ENCODE peak calls at places on chromosome 10, in eight cellular contexts. Y, W, V, B, K, G, A and S are unnamed samples.

GRCh38 chr10:11793762-11794479 is 29.2 kb upstream of the PROSER2 start:
- DNase-seq in K (peak; percentile 18), W (peak; percentile 89), B (no peak), Y (no peak), G (no peak), V (no peak), A (no peak), S (peak; percentile 83)

GRCh38 chr10:49228677-49229076 is 40.5 kb upstream of the TMEM273 start:
- DNase-seq in G (no peak), V (no peak), B (no peak), W (no peak), A (no peak), K (no peak), Y (no peak), S (no peak)

GRCh38 chr10:121092341-121093099 is 241.4 kb downstream of the WDR11 start:
- DNase-seq in Y (no peak), K (peak; percentile 63), A (no peak), V (no peak), G (no peak), W (no peak), B (no peak), S (no peak)

GRCh38 chr10:35369049-35369760 is 32.9 kb downstream of the CCNY start:
- DNase-seq in G (no peak), B (no peak), A (no peak), V (no peak), K (peak; percentile 72), W (no peak), Y (no peak), S (no peak)

GRCh38 chr10:124742418-124743187 is 1.6 kb downstream of the FAM53B start:
- DNase-seq in A (no peak), G (no peak), W (no peak), V (no peak), Y (peak; percentile 61), K (peak; percentile 57), B (peak; percentile 24), S (peak; percentile 76)

GRCh38 chr10:44517635-44518034 is 132.7 kb upstream of the CXCL12 start:
- DNase-seq in K (no peak), V (no peak), Y (no peak), W (no peak), G (no peak), A (no peak), B (no peak), S (peak; percentile 85)

GRCh38 chr10:72043016-72043834 is 45.1 kb downstream of the SPOCK2 start:
- DNase-seq in B (no peak), W (no peak), Y (no peak), V (no peak), A (no peak), G (no peak), K (no peak), S (no peak)

GRCh38 chr10:124350806-124351205 is 67.9 kb downstream of the OAT start:
- DNase-seq in B (no peak), K (no peak), Y (no peak), A (peak; percentile 8), W (no peak), G (no peak), V (no peak), S (peak; percentile 10)

GRCh38 chr10:122304054-122304579 is 33.0 kb downstream of the BTBD16 start:
- DNase-seq in Y (no peak), G (no peak), K (no peak), B (no peak), A (no peak), V (no peak), W (no peak), S (no peak)

GRCh38 chr10:97434055-97434454 is 8.1 kb downstream of the PGAM1 start:
- DNase-seq in K (no peak), B (no peak), W (no peak), Y (no peak), V (no peak), G (no peak), A (no peak), S (no peak)

GRCh38 chr10:8722835-8723234 is 668.3 kb downstream of the GATA3 start:
- DNase-seq in G (no peak), A (no peak), W (no peak), K (no peak), Y (no peak), V (no peak), B (no peak), S (no peak)

GRCh38 chr10:24706479-24707118 is 17.1 kb downstream of the ARHGAP21 start:
- DNase-seq in V (no peak), K (peak; percentile 67), W (peak; percentile 76), A (no peak), B (no peak), G (no peak), Y (no peak), S (no peak)

GRCh38 chr10:2094171-2094570 is 356.8 kb upstream of the ADARB2 start:
- DNase-seq in W (no peak), V (no peak), K (no peak), G (no peak), B (no peak), Y (no peak), A (no peak), S (no peak)

GRCh38 chr10:78316451-78316931 is 282.8 kb downstream of the RPS24 start:
- DNase-seq in A (no peak), V (no peak), Y (peak; percentile 16), W (no peak), K (no peak), B (no peak), G (no peak), S (peak; percentile 28)
- H3K36me3 ChIP-seq in A (no peaks in the 10 kb centered on the region), V (no peaks in the 10 kb centered on the region), Y (no peaks in the 10 kb centered on the region), W (no peaks in the 10 kb centered on the region), K (no peaks in the 10 kb centered on the region), B (no peaks in the 10 kb centered on the region), G (no peaks in the 10 kb centered on the region), S (no peaks in the 10 kb centered on the region)

DNA sequence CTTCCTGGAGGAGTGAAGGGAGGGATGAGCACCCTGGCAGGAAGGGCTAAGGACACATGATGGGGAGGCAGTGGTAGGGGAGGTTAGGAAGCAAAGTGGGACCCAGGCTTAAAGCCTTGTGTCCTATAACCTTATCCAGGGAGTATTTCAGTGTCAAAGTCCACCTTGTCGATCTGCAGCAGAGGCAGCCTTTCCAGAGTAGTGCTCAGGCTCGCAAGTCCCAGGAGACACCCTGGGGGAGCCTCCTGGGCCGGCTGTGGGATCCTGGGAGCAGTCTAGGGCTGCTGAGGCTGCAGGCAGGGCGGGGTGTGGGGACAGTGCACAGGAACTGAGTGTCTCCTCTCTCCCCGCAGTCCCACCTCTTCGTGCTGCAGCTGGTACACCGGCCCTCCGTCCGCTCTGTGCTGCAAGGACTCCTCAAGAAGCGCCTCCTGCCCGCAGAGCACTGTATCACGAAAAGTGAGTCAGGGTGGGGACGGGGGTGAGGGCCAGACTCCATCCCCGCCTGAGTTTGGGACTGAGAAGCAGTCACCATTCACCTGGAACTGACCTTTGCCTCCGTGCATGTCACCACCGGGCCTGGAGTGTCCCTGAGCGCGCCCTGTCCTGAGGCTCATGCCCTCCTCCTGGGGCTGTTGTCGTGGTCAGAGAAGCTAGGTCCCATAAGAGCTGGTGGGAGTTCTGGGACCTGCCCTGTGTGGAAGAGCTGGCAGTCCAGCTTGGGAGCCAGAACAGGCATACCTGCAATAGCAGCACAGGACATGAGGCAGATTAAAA is 45.3 kb upstream of the PPIF start:
- DNase-seq in V (no peak), B (no peak), W (no peak), Y (no peak), A (no peak), K (no peak), G (no peak), S (no peak)
- H3K36me3 ChIP-seq in V (peaks cover 86% of the 10 kb centered on the region), B (peaks cover 2% of the 10 kb centered on the region), W (peaks cover 16% of the 10 kb centered on the region), Y (peaks cover 25% of the 10 kb centered on the region), A (peaks cover 100% of the 10 kb centered on the region), K (peaks cover 97% of the 10 kb centered on the region), G (peaks cover 22% of the 10 kb centered on the region), S (peaks cover 69% of the 10 kb centered on the region)

GRCh38 chr10:87090779-87091178 is 3.9 kb downstream of the GLUD1 start:
- DNase-seq in K (no peak), A (no peak), G (no peak), B (no peak), W (no peak), V (no peak), Y (no peak), S (no peak)

GRCh38 chr10:87092861-87093460 is 1.7 kb downstream of the GLUD1 start:
- DNase-seq in K (no peak), B (no peak), G (no peak), Y (peak; percentile 77), W (no peak), A (no peak), V (no peak), S (peak; percentile 81)

GRCh38 chr10:87093461-87094372 is 926 bp downstream of the GLUD1 start:
- DNase-seq in B (peak; percentile 70), A (peak; percentile 63), W (no peak), Y (peak; percentile 80), V (no peak), K (peak; percentile 83), G (peak; percentile 60), S (peak; percentile 83)

GRCh38 chr10:87092356-87092860 is 2.2 kb downstream of the GLUD1 start:
- DNase-seq in G (no peak), V (no peak), K (no peak), W (no peak), B (no peak), A (no peak), Y (no peak), S (no peak)

GRCh38 chr10:87089746-87090145 is 4.9 kb downstream of the GLUD1 start:
- DNase-seq in B (no peak), G (no peak), Y (no peak), V (no peak), K (no peak), A (no peak), W (no peak), S (no peak)
- H3K36me3 ChIP-seq in B (no peaks in the 10 kb centered on the region), G (no peaks in the 10 kb centered on the region), Y (no peaks in the 10 kb centered on the region), V (no peaks in the 10 kb centered on the region), K (no peaks in the 10 kb centered on the region), A (no peaks in the 10 kb centered on the region), W (no peaks in the 10 kb centered on the region), S (peaks cover 25% of the 10 kb centered on the region)

GRCh38 chr10:29522038-29522855 is 112.5 kb downstream of the SVIL start:
- DNase-seq in B (no peak), W (no peak), K (peak; percentile 24), A (no peak), Y (no peak), V (no peak), G (no peak), S (no peak)

GRCh38 chr10:29524720-29525119 is 110.1 kb downstream of the SVIL start:
- DNase-seq in Y (no peak), W (no peak), A (no peak), B (no peak), G (no peak), K (no peak), V (no peak), S (no peak)

GRCh38 chr10:29529146-29529545 is 105.6 kb downstream of the SVIL start:
- DNase-seq in G (no peak), K (no peak), Y (no peak), B (no peak), W (no peak), V (no peak), A (no peak), S (no peak)

GRCh38 chr10:29524294-29524693 is 110.5 kb downstream of the SVIL start:
- DNase-seq in A (no peak), G (no peak), W (no peak), K (no peak), B (no peak), Y (peak; percentile 72), V (no peak), S (no peak)

DNA sequence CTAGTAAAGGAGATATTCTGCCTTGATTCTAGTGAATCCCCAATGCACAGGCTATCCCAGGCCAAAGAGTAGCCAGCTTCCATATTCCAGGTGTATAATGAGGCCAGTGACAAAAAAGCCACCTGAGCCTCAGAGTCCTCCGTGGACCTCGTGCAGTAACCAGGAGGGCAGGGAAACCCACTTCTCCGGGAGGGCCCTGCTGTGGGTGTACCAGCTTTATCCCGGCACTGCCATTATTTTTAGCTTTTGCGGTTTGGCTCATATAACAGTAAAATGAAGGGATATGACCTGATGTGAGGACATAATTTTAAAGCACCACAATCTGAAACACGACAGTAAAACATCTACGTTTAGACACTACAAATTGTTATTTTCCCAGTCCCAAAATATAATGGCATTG is 109.0 kb downstream of the SVIL start:
- DNase-seq in A (no peak), K (no peak), G (no peak), V (no peak), Y (no peak), B (no peak), W (no peak), S (no peak)
- H3K36me3 ChIP-seq in A (peaks cover 67% of the 10 kb centered on the region), K (peaks cover 17% of the 10 kb centered on the region), G (peaks cover 5% of the 10 kb centered on the region), V (peaks cover 21% of the 10 kb centered on the region), Y (peaks cover 5% of the 10 kb centered on the region), B (peaks cover 4% of the 10 kb centered on the region), W (peaks cover 3% of the 10 kb centered on the region), S (peaks cover 67% of the 10 kb centered on the region)